ENCODE peak calls at places on chromosomes 11 and 22, in ten cellular contexts. J is endothelial cell; K is pulmonary artery endothelial cell; U is KG1; Z is cardiac fibroblast; M is hypothalamus; A is GM12865; R is substantia nigra; X is AG04449; E is stimulated activated CD4-positive, alpha-beta T cell treated with anti-CD3 and anti-CD28 coated beads, Interleukin-1b, Interleukin-23, amount 100 ng/mL, for 24 hours. F is an unnamed sample.
A peak's percentile ranks its signal among the peaks of the same experiment; 100 is the strongest.

GRCh38 chr11:99325807-99326206 is 305.1 kb downstream of the CNTN5 start:
- DNase-seq in J (no peak), K (no peak), U (no peak), Z (peak; percentile 89), M (no peak), A (no peak), R (no peak), X (peak; percentile 23), E (no peak), F (no peak)

GRCh38 chr11:73259406-73260126 is 12.6 kb upstream of the P2RY6 start:
- DNase-seq in J (no peak), K (no peak), U (no peak), Z (no peak), M (no peak), A (no peak), R (no peak), X (no peak), E (no peak), F (no peak)

GRCh38 chr11:72787262-72788104 is 6.4 kb downstream of the STARD10 start:
- DNase-seq in J (no peak), K (no peak), U (peak; percentile 85), Z (no peak), M (no peak), A (peak; percentile 61), R (no peak), X (no peak), E (no peak), F (peak; percentile 88)

GRCh38 chr11:97269527-97269926 is 879.7 kb downstream of the JRKL start:
- DNase-seq in J (no peak), K (no peak), U (no peak), Z (peak; percentile 16), M (no peak), A (peak; percentile 8), R (no peak), X (no peak), E (no peak), F (peak; percentile 1)

GRCh38 chr11:104343578-104343977 is 179.6 kb upstream of the PDGFD start:
- DNase-seq in J (no peak), K (no peak), U (no peak), Z (peak; percentile 21), M (no peak), A (peak; percentile 10), R (no peak), X (no peak), E (no peak), F (peak; percentile 16)

GRCh38 chr11:209275-210121 is 2.0 kb downstream of the RIC8A start:
- DNase-seq in J (no peak), K (no peak), U (no peak), Z (peak; percentile 12), M (no peak), A (peak; percentile 27), R (no peak), X (no peak), E (no peak), F (peak; percentile 29)

GRCh38 chr22:42644422-42645340 is 4.3 kb upstream of the ATP5MGL start:
- DNase-seq in J (no peak), K (peak; percentile 46), U (no peak), Z (peak; percentile 74), M (no peak), A (no peak), R (peak; percentile 19), X (no peak), E (no peak), F (peak; percentile 49)

GRCh38 chr11:111561801-111562325 is 21.3 kb downstream of the LAYN start:
- DNase-seq in J (no peak), K (no peak), U (no peak), Z (peak; percentile 66), M (no peak), A (no peak), R (no peak), X (peak; percentile 65), E (no peak), F (no peak)

GRCh38 chr11:19715373-19715772 is 2.7 kb downstream of the NAV2 start:
- DNase-seq in J (no peak), K (peak; percentile 89), U (no peak), Z (peak; percentile 73), M (no peak), A (no peak), R (no peak), X (peak; percentile 83), E (no peak), F (no peak)

GRCh38 chr11:129694966-129695365 is 120.7 kb upstream of the TMEM45B start:
- DNase-seq in J (no peak), K (peak; percentile 24), U (no peak), Z (no peak), M (no peak), A (no peak), R (no peak), X (no peak), E (no peak), F (no peak)

GRCh38 chr11:90558328-90558865 is 335.5 kb upstream of the CHORDC1 start:
- DNase-seq in J (no peak), K (no peak), U (no peak), Z (no peak), M (no peak), A (no peak), R (no peak), X (no peak), E (no peak), F (no peak)

GRCh38 chr11:13333456-13333957 is 55.9 kb downstream of the BMAL1 start:
- DNase-seq in J (no peak), K (no peak), U (no peak), Z (no peak), M (no peak), A (peak; percentile 34), R (no peak), X (no peak), E (no peak), F (peak; percentile 80)

GRCh38 chr22:38861927-38862326 is 10.1 kb downstream of the CBX6 start:
- DNase-seq in J (no peak), K (no peak), U (no peak), Z (no peak), M (no peak), A (no peak), R (no peak), X (no peak), E (no peak), F (no peak)

GRCh38 chr11:98260983-98261382 is 759.8 kb upstream of the CNTN5 start:
- DNase-seq in J (no peak), K (no peak), U (no peak), Z (peak; percentile 2), M (no peak), A (no peak), R (no peak), X (no peak), E (no peak), F (no peak)

GRCh38 chr11:96145163-96145585 is 197.8 kb downstream of the MAML2 start:
- DNase-seq in J (no peak), K (no peak), U (no peak), Z (peak; percentile 54), M (no peak), A (no peak), R (no peak), X (no peak), E (no peak), F (no peak)

GRCh38 chr11:72808415-72808814 is 5.8 kb upstream of the ATG16L2 start:
- DNase-seq in J (no peak), K (no peak), U (no peak), Z (no peak), M (no peak), A (no peak), R (no peak), X (no peak), E (no peak), F (no peak)

F was measured in KBM-7.